ENCODE peak calls at places on chromosomes 7 and 10, in ten cellular contexts. T, I, D, Y, J, R, E, N, H and P are unnamed samples.

GRCh38 chr10:70891636-70892035 is 3.3 kb upstream of the PCBD1 start:
- DNase-seq in T (no peak), I (peak; percentile 33), D (no peak), Y (no peak), J (no peak), R (no peak), E (no peak), N (peak; percentile 45), H (no peak), P (no peak)

GRCh38 chr7:36214608-36215016 is 61.6 kb downstream of the EEPD1 start:
- DNase-seq in T (no peak), I (no peak), D (no peak), Y (no peak), J (no peak), R (no peak), E (no peak), N (no peak), H (no peak), P (no peak)

GRCh38 chr10:2978111-2978510 is 89.2 kb upstream of the PFKP start:
- DNase-seq in T (no peak), I (peak; percentile 38), D (no peak), Y (peak; percentile 57), J (no peak), R (no peak), E (no peak), N (peak; percentile 64), H (peak; percentile 19), P (peak; percentile 77)

GRCh38 chr10:121935702-121936101 is 7.9 kb upstream of the ATE1 start:
- DNase-seq in T (no peak), I (no peak), D (peak; percentile 73), Y (no peak), J (no peak), R (no peak), E (no peak), N (no peak), H (no peak), P (no peak)

GRCh38 chr10:61000769-61001730 is 57.1 kb upstream of the RHOBTB1 start:
- DNase-seq in T (no peak), I (peak; percentile 31), D (no peak), Y (no peak), J (peak; percentile 50), R (no peak), E (no peak), N (peak; percentile 15), H (peak; percentile 31), P (peak; percentile 60)

GRCh38 chr7:88311675-88312036 is 5.0 kb upstream of the STEAP4 start:
- DNase-seq in T (no peak), I (no peak), D (no peak), Y (no peak), J (no peak), R (no peak), E (no peak), N (no peak), H (no peak), P (no peak)

GRCh38 chr10:130800281-130800680 is 511.2 kb downstream of the TCERG1L start:
- DNase-seq in T (no peak), I (no peak), D (no peak), Y (no peak), J (no peak), R (no peak), E (no peak), N (no peak), H (no peak), P (no peak)

GRCh38 chr10:71084818-71085126 is 127.6 kb upstream of the UNC5B start:
- DNase-seq in T (no peak), I (no peak), D (peak; percentile 15), Y (no peak), J (no peak), R (no peak), E (no peak), N (no peak), H (no peak), P (no peak)

GRCh38 chr7:26659121-26659520 is 205.3 kb downstream of the SKAP2 start:
- DNase-seq in T (no peak), I (no peak), D (no peak), Y (no peak), J (no peak), R (no peak), E (no peak), N (no peak), H (no peak), P (no peak)

GRCh38 chr7:15839415-15840100 is 153.1 kb upstream of the MEOX2 start:
- DNase-seq in T (no peak), I (peak; percentile 50), D (no peak), Y (no peak), J (peak; percentile 91), R (no peak), E (no peak), N (peak; percentile 43), H (peak; percentile 58), P (no peak)

GRCh38 chr10:87092861-87093460 is 1.7 kb downstream of the GLUD1 start:
- DNase-seq in T (peak; percentile 24), I (peak; percentile 51), D (peak; percentile 73), Y (no peak), J (no peak), R (no peak), E (peak; percentile 42), N (peak; percentile 43), H (no peak), P (peak; percentile 57)

GRCh38 chr7:92506363-92506762 is 22.0 kb downstream of the PEX1 start:
- DNase-seq in T (no peak), I (no peak), D (no peak), Y (no peak), J (no peak), R (no peak), E (no peak), N (no peak), H (no peak), P (no peak)

GRCh38 chr7:64463636-64464375 is 99.1 kb downstream of the ZNF680 start:
- DNase-seq in T (peak; percentile 27), I (peak; percentile 81), D (peak; percentile 49), Y (no peak), J (peak; percentile 93), R (no peak), E (peak; percentile 31), N (peak; percentile 13), H (no peak), P (peak; percentile 77)

GRCh38 chr10:130784326-130784725 is 527.2 kb downstream of the TCERG1L start:
- DNase-seq in T (no peak), I (no peak), D (no peak), Y (no peak), J (no peak), R (no peak), E (no peak), N (no peak), H (no peak), P (no peak)

GRCh38 chr10:93718937-93719725 is 16.7 kb upstream of the FRA10AC1 start:
- DNase-seq in T (no peak), I (no peak), D (no peak), Y (peak; percentile 40), J (peak; percentile 65), R (no peak), E (no peak), N (no peak), H (no peak), P (no peak)

GRCh38 chr7:64630496-64630895 is 35.4 kb upstream of the ZNF107 start:
- DNase-seq in T (no peak), I (peak; percentile 7), D (no peak), Y (no peak), J (no peak), R (no peak), E (no peak), N (peak; percentile 16), H (no peak), P (peak; percentile 32)

GRCh38 chr7:86785641-86786040 is 141.9 kb downstream of the GRM3 start:
- DNase-seq in T (no peak), I (no peak), D (no peak), Y (peak; percentile 70), J (no peak), R (no peak), E (no peak), N (no peak), H (no peak), P (no peak)

GRCh38 chr7:52749880-52750279 is 285.6 kb upstream of the POM121L12 start:
- DNase-seq in T (no peak), I (no peak), D (no peak), Y (no peak), J (peak; percentile 84), R (no peak), E (no peak), N (no peak), H (peak; percentile 14), P (no peak)

GRCh38 chr7:104230606-104231005 is 22.8 kb upstream of the ORC5 start:
- DNase-seq in T (no peak), I (no peak), D (no peak), Y (no peak), J (peak; percentile 25), R (peak; percentile 26), E (no peak), N (peak; percentile 40), H (no peak), P (peak; percentile 17)

GRCh38 chr7:135164357-135165021 is 6.0 kb downstream of the CYREN start:
- DNase-seq in T (no peak), I (peak; percentile 34), D (no peak), Y (peak; percentile 7), J (peak; percentile 42), R (no peak), E (no peak), N (no peak), H (no peak), P (no peak)

GRCh38 chr7:50206521-50207250 is 97.8 kb upstream of the IKZF1 start:
- DNase-seq in T (peak; percentile 62), I (no peak), D (no peak), Y (no peak), J (no peak), R (no peak), E (peak; percentile 82), N (no peak), H (no peak), P (no peak)

GRCh38 chr7:100432053-100432452 is 2.4 kb downstream of the MEPCE start:
- DNase-seq in T (no peak), I (no peak), D (no peak), Y (no peak), J (no peak), R (no peak), E (no peak), N (no peak), H (no peak), P (no peak)

GRCh38 chr10:88070080-88070880 is 206.9 kb downstream of the PTEN start:
- DNase-seq in T (no peak), I (peak; percentile 40), D (no peak), Y (peak; percentile 40), J (no peak), R (no peak), E (no peak), N (peak; percentile 49), H (no peak), P (no peak)

GRCh38 chr10:118310822-118311221 is 31.3 kb downstream of the FAM204A start:
- DNase-seq in T (no peak), I (peak; percentile 37), D (no peak), Y (no peak), J (no peak), R (no peak), E (no peak), N (peak; percentile 56), H (no peak), P (no peak)

GRCh38 chr10:72564596-72564995 is 61.3 kb downstream of the MICU1 start:
- DNase-seq in T (no peak), I (peak; percentile 17), D (no peak), Y (peak; percentile 10), J (no peak), R (no peak), E (no peak), N (peak; percentile 83), H (no peak), P (peak; percentile 54)

GRCh38 chr7:18538554-18539250 is 43.2 kb downstream of the HDAC9 start:
- DNase-seq in T (no peak), I (no peak), D (no peak), Y (no peak), J (no peak), R (no peak), E (no peak), N (no peak), H (no peak), P (no peak)

GRCh38 chr7:18513343-18513742 is 17.8 kb downstream of the HDAC9 start:
- DNase-seq in T (no peak), I (no peak), D (no peak), Y (no peak), J (no peak), R (no peak), E (no peak), N (no peak), H (no peak), P (no peak)